ENCODE peak calls at places on chromosomes 2 and 18, in seven cellular contexts. M is endothelial cell of umbilical vein; F is CD8-positive, alpha-beta T cell; B is NB4; Z is lower lobe of right lung; P is left ventricle myocardium inferior; G is Panc1. T is an unnamed sample.

GRCh38 chr18:58394607-58395425 is 234.1 kb downstream of the ALPK2 start:
- DNase-seq in M (no peak), F (no peak), B (no peak), Z (no peak), P (no peak), G (no peak), T (peak)

GRCh38 chr2:51633073-51633472 is 601.1 kb upstream of the NRXN1 start:
- DNase-seq in M (no peak), F (no peak), B (no peak), Z (no peak), P (no peak), G (no peak), T (no peak)

GRCh38 chr18:69127844-69128486 is 272.7 kb upstream of the DOK6 start:
- DNase-seq in M (no peak), F (no peak), B (no peak), Z (no peak), P (no peak), G (no peak), T (no peak)

GRCh38 chr2:9937968-9938367 is 13.5 kb upstream of the GRHL1 start:
- DNase-seq in M (no peak), F (no peak), B (no peak), Z (no peak), P (no peak), G (no peak), T (no peak)

GRCh38 chr2:118460425-118460824 is 372.2 kb downstream of the INSIG2 start:
- DNase-seq in M (no peak), F (no peak), B (no peak), Z (no peak), P (no peak), G (no peak), T (no peak)

GRCh38 chr18:3122851-3123250 is 96.9 kb downstream of the MYOM1 start:
- DNase-seq in M (no peak), F (no peak), B (no peak), Z (no peak), P (no peak), G (no peak), T (no peak)

GRCh38 chr2:48600204-48600813 is 17.3 kb upstream of the GTF2A1L start:
- DNase-seq in M (peak), F (no peak), B (peak), Z (no peak), P (no peak), G (peak), T (peak)

GRCh38 chr18:62897153-62897552 is 181.8 kb downstream of the PHLPP1 start:
- DNase-seq in M (peak), F (no peak), B (no peak), Z (no peak), P (no peak), G (no peak), T (peak)

GRCh38 chr2:237361194-237361986 is 52.6 kb downstream of the COL6A3 start:
- DNase-seq in M (no peak), F (no peak), B (no peak), Z (no peak), P (no peak), G (no peak), T (peak)

GRCh38 chr18:74539289-74539688 is 5.0 kb downstream of the CNDP1 start:
- DNase-seq in M (no peak), F (no peak), B (no peak), Z (no peak), P (no peak), G (no peak), T (no peak)

GRCh38 chr2:202910687-202911086 is 786 bp downstream of the WDR12 start:
- DNase-seq in M (no peak), F (no peak), B (no peak), Z (no peak), P (no peak), G (no peak), T (no peak)

GRCh38 chr2:157699009-157699408 is 70.3 kb upstream of the ACVR1C start:
- DNase-seq in M (no peak), F (no peak), B (no peak), Z (no peak), P (no peak), G (no peak), T (no peak)

GRCh38 chr18:51339866-51340265 is 142.4 kb upstream of the MEX3C start:
- DNase-seq in M (no peak), F (no peak), B (no peak), Z (no peak), P (no peak), G (no peak), T (peak)

GRCh38 chr2:55418512-55419235 is 982 bp downstream of the CCDC88A start:
- DNase-seq in M (peak), F (no peak), B (peak), Z (no peak), P (no peak), G (no peak), T (peak)

GRCh38 chr2:180012523-180012922 is 5.4 kb upstream of the CWC22 start:
- DNase-seq in M (peak), F (no peak), B (no peak), Z (no peak), P (no peak), G (no peak), T (peak)

GRCh38 chr2:12715258-12715865 is 1.4 kb upstream of the TRIB2 start:
- DNase-seq in M (no peak), F (no peak), B (no peak), Z (no peak), P (no peak), G (no peak), T (no peak)

DNA sequence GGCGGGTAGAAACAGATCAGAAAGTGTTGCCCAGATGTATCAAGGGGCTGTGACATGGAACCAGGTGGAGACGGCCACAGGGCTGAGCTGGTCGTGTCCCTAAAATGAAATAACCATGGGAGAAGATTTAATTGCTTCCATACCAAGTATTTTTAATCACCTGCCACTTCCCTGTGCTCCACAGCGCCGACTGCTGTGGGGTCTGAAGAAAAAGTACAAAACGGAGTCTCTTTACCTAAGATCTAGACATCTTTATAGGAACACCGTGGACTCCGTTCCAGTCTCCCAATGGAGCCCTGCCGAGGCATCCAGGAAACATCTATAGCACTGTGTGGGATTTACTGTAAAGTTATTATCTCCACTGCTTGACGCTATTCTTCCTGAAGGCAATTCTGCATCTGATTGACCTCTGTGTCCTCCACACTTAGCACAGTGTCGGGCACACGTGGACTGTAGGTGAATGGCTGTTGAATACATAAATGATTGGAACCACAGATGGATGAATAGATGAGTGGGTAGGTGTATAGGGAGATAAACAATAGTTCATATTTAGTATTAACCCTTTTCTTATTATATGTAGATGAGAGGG is 21.6 kb upstream of the GYPC start:
- DNase-seq in M (no peak), F (no peak), B (peak), Z (no peak), P (no peak), G (no peak), T (no peak)
- TF ChIP-seq CTCF in M (peak), F (peak), B (peak), Z (peak), P (peak), G (peak), T (peak)

GRCh38 chr2:54289942-54290702 is 34.1 kb upstream of the TSPYL6 start:
- DNase-seq in M (no peak), F (no peak), B (no peak), Z (no peak), P (no peak), G (no peak), T (no peak)
- H3K4me3 ChIP-seq in M (no peak), F (no peak), B (no peak), Z (no peak), P (no peak), G (no peak), T (no peak)

DNA sequence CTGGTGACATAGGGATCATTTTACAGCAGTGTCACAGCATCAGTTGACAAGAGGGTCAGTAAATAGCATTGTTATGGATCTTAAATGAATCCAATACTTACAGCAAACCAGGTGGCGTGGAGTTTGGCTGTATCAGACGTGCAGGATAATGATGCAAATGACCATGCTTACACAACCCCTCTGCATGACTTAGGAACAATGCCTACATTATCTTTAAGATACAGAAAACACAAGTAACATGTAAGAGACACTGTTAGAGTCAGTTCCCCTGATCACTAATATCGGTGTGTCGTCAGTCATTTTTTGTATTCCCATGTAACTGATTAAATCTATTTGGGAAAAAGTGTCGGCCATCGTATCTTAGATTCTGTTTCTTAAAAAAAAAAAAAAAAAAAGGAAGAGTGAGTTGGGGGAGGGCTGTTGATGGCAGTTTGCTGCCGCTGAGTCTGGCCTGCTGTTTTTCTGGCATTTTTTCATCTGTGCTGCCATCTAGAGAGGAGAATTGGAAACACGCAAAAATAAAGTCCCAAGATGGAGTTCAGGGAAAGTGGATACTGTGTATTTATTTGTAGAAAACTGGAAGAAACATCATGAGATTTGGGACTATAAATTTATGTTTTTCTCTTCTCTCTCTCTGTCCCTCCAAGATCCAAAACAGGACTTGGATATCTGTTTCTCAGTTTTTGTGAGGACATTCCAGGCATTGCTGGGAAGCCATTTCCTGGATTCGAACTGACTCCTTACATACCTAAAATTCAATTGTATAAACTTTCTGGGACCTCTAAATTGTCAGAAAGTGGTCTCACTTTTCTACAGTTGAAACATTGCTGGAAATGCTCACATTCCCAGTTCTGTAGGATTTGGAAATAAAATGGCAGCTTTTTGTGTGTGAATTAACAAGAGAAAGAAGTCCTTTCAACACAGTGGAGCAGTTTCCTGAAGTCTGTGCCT is 60.3 kb upstream of the AGPS start:
- DNase-seq in M (peak), F (no peak), B (peak), Z (no peak), P (peak), G (peak), T (peak)
- TF ChIP-seq CTCF in M (peak), F (peak), B (peak), Z (peak), P (peak), G (peak), T (peak)

GRCh38 chr2:167294775-167295140 is 406.5 kb downstream of the XIRP2 start:
- DNase-seq in M (peak), F (no peak), B (no peak), Z (no peak), P (no peak), G (peak), T (no peak)

GRCh38 chr2:167297292-167297691 is 409.0 kb downstream of the XIRP2 start:
- DNase-seq in M (no peak), F (no peak), B (no peak), Z (no peak), P (no peak), G (no peak), T (no peak)

GRCh38 chr2:167293172-167293781 is 405.0 kb downstream of the XIRP2 start:
- DNase-seq in M (peak), F (no peak), B (no peak), Z (peak), P (no peak), G (no peak), T (peak)

GRCh38 chr2:167292430-167293171 is 404.3 kb downstream of the XIRP2 start:
- DNase-seq in M (peak), F (no peak), B (peak), Z (peak), P (peak), G (peak), T (peak)

GRCh38 chr2:167294031-167294774 is 405.9 kb downstream of the XIRP2 start:
- DNase-seq in M (peak), F (no peak), B (no peak), Z (peak), P (no peak), G (no peak), T (peak)
- H3K4me3 ChIP-seq in M (peak), F (no peak), B (no peak), Z (peak), P (peak), G (peak), T (peak)

DNA sequence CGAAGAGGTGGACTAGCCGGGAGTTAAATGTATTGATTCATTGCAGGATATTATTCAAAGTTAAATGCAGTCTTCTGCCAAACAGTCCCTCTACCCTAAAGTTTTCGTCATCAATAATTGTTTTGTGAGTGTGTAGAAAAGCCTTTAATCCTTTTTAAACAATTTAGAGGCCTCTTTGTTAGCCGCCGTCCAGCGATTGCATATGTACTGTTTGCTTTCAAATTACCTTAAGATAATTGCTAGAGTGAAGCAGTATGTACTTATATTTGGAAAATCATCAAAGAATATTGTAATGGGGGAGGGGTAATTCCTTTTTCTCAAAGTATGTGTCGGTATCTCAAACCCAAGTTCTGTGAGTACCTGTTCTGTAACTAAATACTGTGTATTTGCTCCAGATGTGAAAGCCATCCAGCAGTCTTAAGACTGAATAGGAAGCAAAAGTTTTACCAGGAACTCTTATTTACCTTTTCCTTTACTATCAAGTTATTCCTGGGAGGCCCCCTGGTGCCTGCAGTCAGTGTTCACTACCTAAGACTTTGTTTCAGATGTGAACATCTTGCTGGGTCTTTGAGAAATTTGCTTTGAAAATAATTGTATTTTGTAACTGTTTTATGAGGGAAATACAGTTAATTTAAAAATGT is 1.5 kb downstream of the PPP1CB start:
- DNase-seq in M (peak), F (no peak), B (peak), Z (peak), P (peak), G (peak), T (peak)
- TF ChIP-seq CTCF in M (peak), F (peak), B (peak), Z (peak), P (peak), G (peak), T (peak)

DNA sequence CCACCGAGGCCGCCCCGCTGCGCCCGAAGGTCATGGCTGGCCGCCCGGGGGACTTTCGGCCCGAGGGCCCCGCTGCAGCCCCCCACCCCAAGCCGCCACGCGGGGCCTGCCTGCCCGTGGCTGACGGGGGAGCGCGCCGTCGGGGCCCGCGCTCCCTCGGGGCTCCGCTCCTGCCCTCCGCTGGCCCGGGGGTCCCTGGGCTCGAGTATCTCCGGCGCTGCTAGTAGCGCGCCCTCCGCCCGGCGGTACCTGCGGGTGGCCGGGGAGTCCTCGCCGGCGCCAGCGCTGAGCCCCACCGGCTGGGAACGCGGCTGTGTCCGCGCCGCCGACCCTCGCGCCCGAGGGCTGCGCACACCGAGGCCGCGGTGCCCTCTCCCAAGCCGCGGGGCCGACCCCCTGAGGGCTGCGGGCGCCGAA is 306 bp downstream of the KCNG3 start:
- DNase-seq in M (no peak), F (no peak), B (no peak), Z (no peak), P (no peak), G (no peak), T (no peak)
- H3K4me3 ChIP-seq in M (peak), F (peak), B (no peak), Z (peak), P (peak), G (peak), T (peak)

GRCh38 chr2:96144481-96145027 is 686 bp downstream of the DUSP2 start:
- DNase-seq in M (no peak), F (no peak), B (peak), Z (peak), P (no peak), G (no peak), T (no peak)
- TF ChIP-seq CTCF in M (no peak), F (no peak), B (no peak), Z (no peak), P (no peak), G (no peak), T (no peak)

GRCh38 chr18:10875836-10876235 is 273.5 kb downstream of the PIEZO2 start:
- DNase-seq in M (no peak), F (no peak), B (no peak), Z (no peak), P (no peak), G (no peak), T (no peak)

GRCh38 chr18:10878703-10879102 is 270.7 kb downstream of the PIEZO2 start:
- DNase-seq in M (no peak), F (no peak), B (no peak), Z (no peak), P (no peak), G (no peak), T (no peak)

GRCh38 chr18:10872297-10872696 is 277.1 kb downstream of the PIEZO2 start:
- DNase-seq in M (no peak), F (no peak), B (no peak), Z (no peak), P (peak), G (no peak), T (no peak)

DNA sequence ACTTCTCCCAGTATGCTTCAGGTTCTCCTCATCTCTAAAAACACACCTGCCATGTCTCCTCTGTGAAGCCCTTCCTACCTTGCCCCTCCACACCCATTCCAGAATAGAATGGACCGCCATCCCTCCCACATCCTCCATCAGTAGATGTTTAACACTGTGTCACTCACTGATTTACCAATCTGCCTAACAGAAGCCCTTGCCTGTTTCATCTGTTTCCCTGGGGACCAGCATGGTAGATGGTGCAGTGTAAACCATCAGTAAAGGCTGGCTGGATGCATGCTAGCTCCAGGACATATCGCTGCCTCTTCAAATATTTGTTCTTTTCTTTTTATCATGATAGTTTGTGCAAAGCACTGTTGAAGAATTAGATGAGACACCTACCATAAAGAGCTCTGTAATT is 271.4 kb downstream of the PIEZO2 start:
- DNase-seq in M (no peak), F (no peak), B (no peak), Z (no peak), P (no peak), G (no peak), T (no peak)
- H3K4me3 ChIP-seq in M (no peak), F (no peak), B (no peak), Z (no peak), P (no peak), G (no peak), T (no peak)

DNA sequence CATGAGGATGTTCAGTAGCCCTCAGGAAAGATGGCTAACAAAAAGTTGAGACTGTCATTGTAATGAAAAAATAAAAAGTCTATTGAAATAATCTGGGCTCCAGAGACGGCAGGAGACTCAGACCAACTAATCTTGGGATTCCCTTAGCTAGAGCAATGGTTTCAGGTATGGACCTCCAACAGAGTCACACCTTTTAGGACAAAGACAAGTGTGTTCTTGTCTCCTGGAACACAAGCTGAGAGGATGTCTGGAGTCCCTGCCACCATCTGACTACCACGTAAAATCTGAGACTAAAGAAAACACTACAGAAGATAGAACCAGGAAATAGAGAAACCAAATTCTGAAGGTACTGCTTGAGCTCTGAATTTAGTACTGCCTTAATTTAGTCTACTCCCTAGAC is 103.3 kb upstream of the RBBP8 start:
- DNase-seq in M (no peak), F (no peak), B (no peak), Z (no peak), P (no peak), G (no peak), T (no peak)
- TF ChIP-seq CTCF in M (no peak), F (no peak), B (no peak), Z (no peak), P (no peak), G (no peak), T (no peak)

T was measured in foreskin fibroblast.